ENCODE peak calls at places on chromosomes 4 and X, in five cellular contexts. R, W, N, L and H are unnamed samples.

GRCh38 chrX:19931146-19931545 is 43.7 kb upstream of the SH3KBP1 start:
- DNase-seq in N (no peak), W (no peak), R (no peak), L (no peak), H (no peak)

GRCh38 chr4:112086036-112086434 is 59.2 kb upstream of the FAM241A start:
- DNase-seq in N (no peak), L (no peak), R (no peak), W (no peak), H (no peak)

GRCh38 chr4:90127706-90128345 is 632 bp downstream of the CCSER1 start:
- DNase-seq in W (no peak), N (no peak), L (no peak), R (no peak), H (no peak)

GRCh38 chr4:13537011-13537831 is 7.1 kb downstream of the NKX3-2 start:
- DNase-seq in W (no peak), N (no peak), L (no peak), R (no peak), H (no peak)

GRCh38 chrX:27823812-27824211 is 16.0 kb downstream of the MAGEB10 start:
- DNase-seq in W (no peak), N (no peak), R (no peak), L (no peak), H (no peak)

GRCh38 chr4:41406051-41406516 is 131.9 kb upstream of the LIMCH1 start:
- DNase-seq in R (no peak), W (no peak), N (no peak), L (no peak), H (no peak)

GRCh38 chr4:87632469-87632868 is 17.6 kb upstream of the DMP1 start:
- DNase-seq in W (no peak), R (no peak), N (no peak), L (no peak), H (no peak)

GRCh38 chr4:99608417-99608816 is 33.8 kb downstream of the MTTP start:
- DNase-seq in N (no peak), W (no peak), L (no peak), R (no peak), H (no peak)

GRCh38 chrX:55783723-55784122 is 66.2 kb downstream of the RRAGB start:
- DNase-seq in N (no peak), W (no peak), R (no peak), L (no peak), H (no peak)

GRCh38 chr4:8024073-8024786 is 84.6 kb upstream of the AFAP1 start:
- DNase-seq in R (no peak), N (no peak), W (no peak), L (no peak), H (no peak)

GRCh38 chrX:9189286-9189685 is 155.4 kb upstream of the FAM9B start:
- DNase-seq in L (no peak), W (no peak), R (no peak), N (no peak), H (no peak)

GRCh38 chrX:100600340-100600739 is 15.6 kb downstream of the TNMD start:
- DNase-seq in N (no peak), W (no peak), R (no peak), L (no peak), H (no peak)

GRCh38 chrX:113274801-113275200 is 434.2 kb upstream of the AMOT start:
- DNase-seq in W (no peak), R (no peak), L (no peak), N (no peak), H (no peak)

GRCh38 chr4:38114435-38114834 is 154.2 kb downstream of the PTTG2 start:
- DNase-seq in R (no peak), N (peak), L (no peak), W (no peak), H (peak)

GRCh38 chr4:107579099-107579498 is 140.9 kb downstream of the PAPSS1 start:
- DNase-seq in N (no peak), W (no peak), R (no peak), L (peak), H (no peak)

GRCh38 chr4:182555997-182556418 is 312.8 kb downstream of the TENM3 start:
- DNase-seq in N (no peak), W (peak), L (no peak), R (peak), H (peak)

GRCh38 chr4:188002346-188002745 is 6.8 kb downstream of the ZFP42 start:
- DNase-seq in N (no peak), W (peak), R (no peak), L (no peak), H (no peak)

GRCh38 chrX:12319012-12319519 is 180.8 kb downstream of the FRMPD4 start:
- DNase-seq in L (no peak), R (no peak), W (no peak), N (no peak), H (no peak)

GRCh38 chr4:159070742-159071141 is 32.1 kb upstream of the RAPGEF2 start:
- DNase-seq in L (no peak), R (no peak), W (peak), N (no peak), H (no peak)

GRCh38 chr4:147160908-147161513 is 215.3 kb upstream of the TTC29 start:
- DNase-seq in N (peak), R (peak), W (peak), L (peak), H (peak)

GRCh38 chr4:138912714-138913340 is 102.8 kb upstream of the NOCT start:
- DNase-seq in R (no peak), N (no peak), W (no peak), L (no peak), H (no peak)

GRCh38 chr4:168848977-168849687 is 160.9 kb downstream of the CBR4 start:
- DNase-seq in R (no peak), W (peak), L (no peak), N (no peak), H (no peak)

GRCh38 chrX:10612215-10612614 is 8.2 kb downstream of the MID1 start:
- DNase-seq in R (no peak), L (no peak), W (peak), N (no peak), H (no peak)

GRCh38 chrX:47556045-47556623 is 4.9 kb upstream of the ARAF start:
- DNase-seq in N (peak), L (no peak), W (peak), R (peak), H (peak)

GRCh38 chr4:88195666-88196365 is 37.4 kb upstream of the ABCG2 start:
- DNase-seq in N (no peak), W (no peak), L (no peak), R (no peak), H (peak)

GRCh38 chrX:69065451-69065850 is 99.8 kb downstream of the PJA1 start:
- DNase-seq in W (peak), N (no peak), R (no peak), L (no peak), H (peak)

GRCh38 chrX:70613295-70613694 is 168.7 kb downstream of the DLG3 start:
- DNase-seq in N (no peak), W (peak), L (no peak), R (no peak), H (no peak)

GRCh38 chrX:72526534-72527508 is 45.8 kb downstream of the HDAC8 start:
- DNase-seq in N (no peak), W (peak), L (no peak), R (no peak), H (no peak)

GRCh38 chrX:7746861-7747260 is 96.1 kb upstream of the VCX start:
- DNase-seq in L (no peak), W (no peak), R (no peak), N (no peak), H (no peak)

GRCh38 chr4:141131738-141132688 is 1.3 kb downstream of the RNF150 start:
- DNase-seq in N (peak), R (no peak), L (peak), W (peak), H (peak)

DNA sequence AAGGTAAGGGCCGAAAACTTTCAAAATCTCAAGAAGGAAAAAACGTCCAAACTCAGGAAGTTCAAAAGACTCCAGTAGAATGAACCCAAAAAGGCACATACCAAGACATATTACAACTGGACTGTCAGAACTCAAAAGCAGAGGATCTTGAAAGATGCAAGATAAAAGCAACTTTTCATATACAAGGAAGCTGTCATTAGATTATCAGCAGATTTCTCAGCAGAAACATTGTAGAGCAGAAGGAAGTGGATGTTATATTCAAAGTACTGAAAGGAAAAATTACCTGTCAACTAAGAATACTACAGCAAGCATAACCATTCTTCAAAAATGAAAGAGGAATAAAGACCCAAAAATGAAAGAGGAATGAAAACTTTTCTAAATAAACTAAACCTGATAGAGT is 224.9 kb downstream of the FAT4 start:
- DNase-seq in N (no peak), R (no peak), L (no peak), W (no peak), H (no peak)
- TF ChIP-seq CTCF in N (no peak), R (no peak), L (no peak), W (no peak), H (no peak)

DNA sequence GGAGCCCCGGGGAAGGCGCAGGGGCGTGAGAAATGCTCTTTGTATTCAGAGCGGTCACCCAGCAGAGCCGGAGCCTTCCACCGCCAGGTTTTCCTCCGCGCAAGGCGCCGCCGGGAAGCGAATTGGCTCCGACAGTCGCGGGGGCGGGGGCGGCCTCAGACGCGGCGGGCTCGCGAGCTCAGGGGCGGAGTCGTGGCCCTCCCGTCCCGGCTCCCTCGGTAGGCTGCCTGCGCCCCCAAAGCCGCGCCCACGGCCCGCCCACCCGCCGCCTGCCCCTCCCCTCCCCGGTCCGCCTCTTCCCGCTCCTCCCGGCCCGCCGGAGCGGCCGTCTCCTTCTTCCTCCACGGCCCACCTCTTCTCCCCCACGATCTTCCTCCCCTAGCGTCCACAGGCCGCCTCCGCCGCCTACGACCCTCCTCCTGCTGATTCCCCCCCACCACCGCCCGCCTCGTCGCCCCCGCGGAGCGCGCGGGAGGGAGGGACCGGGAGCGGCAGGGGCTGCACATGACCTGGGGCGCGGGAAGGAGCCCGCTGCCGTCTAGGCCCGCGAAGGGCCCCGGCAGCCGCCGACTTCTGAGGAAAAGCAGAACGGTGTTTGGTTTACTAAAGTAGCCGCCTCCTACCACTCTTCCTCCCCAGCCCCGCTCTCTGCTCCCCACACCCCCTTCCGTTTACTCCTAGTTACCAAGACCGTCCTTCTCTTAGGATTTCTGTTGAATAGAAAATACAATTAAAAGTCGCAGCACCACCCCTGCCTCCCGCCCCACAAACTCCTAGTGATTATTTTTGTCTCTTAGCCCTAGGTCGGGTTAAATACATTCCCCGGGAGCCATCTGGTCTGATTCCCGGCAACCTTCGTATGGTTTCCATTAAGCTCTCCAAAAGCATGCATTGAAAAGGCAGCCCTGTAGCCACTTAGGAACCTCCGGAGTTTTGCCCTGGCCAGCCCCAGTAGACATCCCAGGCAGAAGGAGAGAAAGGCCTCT is 53.2 kb downstream of the C4orf51 start:
- DNase-seq in L (peak), R (peak), N (peak), W (peak), H (peak)
- TF ChIP-seq CTCF in L (no peak), R (no peak), N (no peak), W (no peak), H (no peak)

GRCh38 chr4:153904011-153904410 is 115.1 kb upstream of the SFRP2 start:
- DNase-seq in L (peak), R (no peak), W (no peak), N (no peak), H (no peak)

GRCh38 chr4:153909672-153910071 is 120.8 kb upstream of the SFRP2 start:
- DNase-seq in W (no peak), N (no peak), L (no peak), R (no peak), H (no peak)

GRCh38 chr4:153900426-153900825 is 111.5 kb upstream of the SFRP2 start:
- DNase-seq in L (no peak), N (no peak), R (no peak), W (no peak), H (no peak)

GRCh38 chr4:153901220-153901619 is 112.3 kb upstream of the SFRP2 start:
- DNase-seq in R (no peak), L (no peak), N (no peak), W (no peak), H (no peak)

DNA sequence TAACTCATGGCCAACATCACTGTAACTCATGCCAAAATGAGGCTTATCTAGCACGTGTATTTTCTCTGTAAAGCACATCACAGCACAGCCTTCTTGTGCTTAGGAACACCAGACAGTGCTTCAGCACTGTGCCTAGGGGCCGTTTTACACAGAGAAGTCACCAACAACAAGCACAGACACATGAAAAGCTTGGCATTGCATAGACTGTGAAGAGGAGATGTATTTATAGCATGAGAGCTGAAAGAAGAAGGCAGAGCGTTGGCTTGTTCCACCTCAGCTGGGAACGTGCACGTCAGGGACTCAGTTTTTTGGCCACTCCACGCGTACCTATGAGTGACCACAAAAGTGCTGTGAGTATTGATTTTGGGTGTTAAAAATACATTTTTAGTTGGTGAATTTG is 116.3 kb upstream of the SFRP2 start:
- DNase-seq in N (no peak), L (no peak), R (no peak), W (no peak), H (no peak)
- TF ChIP-seq CTCF in N (no peak), L (no peak), R (no peak), W (no peak), H (no peak)

GRCh38 chr4:73803213-73803612 is 33.3 kb upstream of the CXCL6 start:
- DNase-seq in W (no peak), L (no peak), R (no peak), N (no peak), H (no peak)
- TF ChIP-seq CTCF in W (no peak), L (no peak), R (no peak), N (no peak), H (no peak)

GRCh38 chr4:122733805-122734155 is 1.3 kb downstream of the BBS12 start:
- DNase-seq in L (no peak), N (no peak), W (no peak), R (no peak), H (no peak)

GRCh38 chr4:122731676-122732075 is 828 bp upstream of the BBS12 start:
- DNase-seq in R (no peak), W (no peak), N (no peak), L (no peak), H (no peak)

GRCh38 chr4:122728781-122729330 is 3.6 kb upstream of the BBS12 start:
- DNase-seq in L (no peak), R (no peak), N (no peak), W (no peak), H (no peak)

GRCh38 chr4:122732329-122733026 is at the start of gene BBS12:
- DNase-seq in R (peak), N (peak), L (peak), W (peak), H (peak)
- TF ChIP-seq CTCF in R (peak), N (no peak), L (peak), W (peak), H (peak)

GRCh38 chr4:103998752-103999151 is 279.0 kb upstream of the TACR3 start:
- DNase-seq in L (no peak), R (no peak), W (no peak), N (no peak), H (no peak)

GRCh38 chr4:103996637-103997036 is 276.9 kb upstream of the TACR3 start:
- DNase-seq in N (peak), R (no peak), W (no peak), L (peak), H (peak)

GRCh38 chr4:103996059-103996458 is 276.3 kb upstream of the TACR3 start:
- DNase-seq in R (no peak), L (peak), N (no peak), W (no peak), H (no peak)

GRCh38 chr4:103994059-103994458 is 274.3 kb upstream of the TACR3 start:
- DNase-seq in R (no peak), L (no peak), N (no peak), W (no peak), H (no peak)
- TF ChIP-seq CTCF in R (no peak), L (peak), N (peak), W (no peak), H (peak)

DNA sequence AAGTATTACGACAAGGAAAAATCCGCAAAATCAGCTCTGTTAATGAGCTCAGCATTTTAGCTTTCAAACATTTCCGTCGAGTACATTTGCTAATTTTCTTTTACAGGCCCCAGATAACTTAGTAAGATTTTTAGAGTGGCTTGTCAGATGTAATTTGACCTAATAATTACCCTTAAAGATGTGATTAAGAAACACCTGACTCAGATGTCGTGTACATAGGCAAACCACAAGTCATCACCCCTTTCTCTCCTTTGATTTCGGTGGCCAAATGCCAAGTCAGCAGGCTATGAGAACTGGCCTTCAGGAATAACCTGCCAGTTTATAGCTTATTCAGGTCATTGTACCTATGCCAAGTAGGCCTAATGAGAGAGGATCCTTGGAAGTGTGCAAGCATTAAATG is 369.6 kb downstream of the PCDH7 start:
- DNase-seq in W (peak), R (no peak), L (no peak), N (no peak), H (no peak)
- TF ChIP-seq CTCF in W (no peak), R (no peak), L (no peak), N (no peak), H (no peak)

DNA sequence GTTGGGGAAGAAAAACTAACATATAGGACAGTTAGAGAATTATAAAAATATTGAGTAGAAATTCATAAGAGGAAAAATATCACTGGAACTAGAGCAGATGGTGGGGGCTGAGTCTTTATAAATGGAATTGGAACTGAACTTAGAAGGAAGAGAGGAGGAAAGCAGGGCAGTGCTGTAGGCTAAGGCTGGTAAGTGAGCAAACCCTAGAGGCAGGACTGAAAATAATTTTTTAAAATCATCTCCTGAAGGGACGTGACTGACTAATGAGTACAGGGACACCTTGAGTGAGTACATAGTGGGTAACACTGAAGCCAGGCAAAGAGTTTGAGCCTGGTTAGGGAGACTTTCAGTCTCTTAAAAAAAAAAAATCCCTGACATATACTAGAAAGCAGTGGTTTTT is 63.3 kb downstream of the GALNT7 start:
- DNase-seq in R (no peak), W (peak), L (no peak), N (no peak), H (no peak)
- TF ChIP-seq CTCF in R (peak), W (peak), L (peak), N (no peak), H (no peak)

GRCh38 chrX:149938427-149939270 is at the start of gene EOLA2:
- DNase-seq in N (peak), W (peak), R (peak), L (peak), H (peak)
- TF ChIP-seq CTCF in N (peak), W (peak), R (peak), L (peak), H (peak)

GRCh38 chr4:69473699-69474098 is 22.0 kb downstream of the UGT2B4 start:
- DNase-seq in R (no peak), N (no peak), L (no peak), W (no peak), H (no peak)

GRCh38 chr4:69467797-69468196 is 27.9 kb downstream of the UGT2B4 start:
- DNase-seq in L (no peak), R (no peak), W (no peak), N (no peak), H (peak)

GRCh38 chr4:69471639-69472038 is 24.1 kb downstream of the UGT2B4 start:
- DNase-seq in W (no peak), L (no peak), N (no peak), R (no peak), H (no peak)

DNA sequence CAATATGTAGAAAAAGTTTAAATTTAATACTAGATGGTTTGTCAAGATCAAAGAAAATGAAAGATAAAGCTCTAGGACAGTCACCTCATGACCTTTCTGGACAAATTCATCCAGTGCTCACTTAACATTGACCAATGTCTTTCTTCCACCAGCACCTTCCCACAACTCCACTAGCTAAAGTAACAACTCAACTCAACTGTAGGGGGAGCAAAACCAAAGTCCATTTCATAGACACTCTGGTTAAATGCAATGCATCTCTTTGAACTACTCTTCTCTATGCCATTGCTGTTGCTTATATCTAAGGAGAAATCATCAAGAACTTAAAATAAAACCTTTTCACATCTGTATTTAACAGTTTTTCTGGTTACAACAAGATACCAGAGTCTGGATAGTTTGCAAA is 25.1 kb downstream of the UGT2B4 start:
- DNase-seq in R (no peak), L (no peak), W (no peak), N (no peak), H (no peak)
- TF ChIP-seq CTCF in R (peak), L (no peak), W (no peak), N (no peak), H (peak)